ENCODE peak calls at places on chromosomes 11 and 22, in four cellular contexts. Q is astrocyte, D is fibroblast of pulmonary artery, P is heart left ventricle. B is an unnamed sample.
A peak's percentile ranks its signal among the peaks of the same experiment; 100 is the strongest.

GRCh38 chr11:119749006-119749565 is 20.1 kb upstream of the NECTIN1 start:
- DNase-seq in Q (no peak), P (no peak), D (no peak), B (no peak)

GRCh38 chr22:20107951-20108756 is 7.8 kb upstream of the RANBP1 start:
- DNase-seq in Q (no peak), P (peak; percentile 13), D (no peak), B (no peak)

GRCh38 chr11:332651-333480 is 12.2 kb upstream of the IFITM3 start:
- DNase-seq in D (no peak), P (no peak), Q (no peak), B (no peak)

GRCh38 chr11:88390254-88390653 is 52.7 kb upstream of the CTSC start:
- DNase-seq in P (no peak), Q (no peak), D (no peak), B (no peak)

GRCh38 chr11:110430267-110431211 is 791 bp downstream of the FDX1 start:
- DNase-seq in D (peak; percentile 50), Q (peak; percentile 27), P (peak; percentile 25), B (peak; percentile 63)

GRCh38 chr11:68584991-68585524 is 99.3 kb upstream of the GAL start:
- DNase-seq in Q (peak; percentile 36), D (no peak), P (no peak), B (no peak)

GRCh38 chr22:19942071-19942885 is 660 bp upstream of the TXNRD2 start:
- DNase-seq in Q (peak; percentile 69), D (peak; percentile 78), P (peak; percentile 40), B (peak; percentile 83)

GRCh38 chr11:63552921-63553320 is 10.3 kb downstream of the PLAAT2 start:
- DNase-seq in Q (no peak), P (no peak), D (no peak), B (no peak)

GRCh38 chr11:84526250-84526649 is 1100.9 kb downstream of the DLG2 start:
- DNase-seq in P (no peak), Q (no peak), D (peak; percentile 2), B (no peak)

GRCh38 chr11:123061403-123062157 is at the start of gene HSPA8:
- DNase-seq in Q (peak; percentile 56), P (peak; percentile 80), D (peak; percentile 71), B (peak; percentile 81)

GRCh38 chr22:47372111-47372581 is 609.7 kb downstream of the TBC1D22A start:
- DNase-seq in P (no peak), Q (no peak), D (no peak), B (no peak)

GRCh38 chr11:120667281-120667680 is 155.7 kb downstream of the GRIK4 start:
- DNase-seq in Q (peak; percentile 42), P (peak; percentile 58), D (peak; percentile 16), B (no peak)

GRCh38 chr11:12272821-12273617 is 104.4 kb upstream of the PARVA start:
- DNase-seq in D (peak; percentile 36), P (no peak), Q (peak; percentile 74), B (peak; percentile 19)

GRCh38 chr11:63622318-63622717 is 8.1 kb upstream of the PLAAT3 start:
- DNase-seq in D (no peak), P (no peak), Q (no peak), B (no peak)

GRCh38 chr11:36532908-36533601 is 23.0 kb upstream of the TRAF6 start:
- DNase-seq in D (no peak), P (no peak), Q (no peak), B (no peak)

GRCh38 chr22:47377926-47378560 is 615.6 kb downstream of the TBC1D22A start:
- DNase-seq in D (no peak), P (no peak), Q (no peak), B (no peak)

GRCh38 chr11:46160100-46160499 is 38.8 kb upstream of the PHF21A start:
- DNase-seq in D (no peak), Q (no peak), P (no peak), B (no peak)

GRCh38 chr11:1073851-1074243 is 827 bp upstream of the MUC2 start:
- DNase-seq in P (peak; percentile 17), D (no peak), Q (no peak), B (no peak)

GRCh38 chr11:112903310-112903709 is 57.9 kb upstream of the NCAM1 start:
- DNase-seq in D (no peak), Q (no peak), P (no peak), B (no peak)

GRCh38 chr11:75338516-75339218 is 12.8 kb downstream of the ARRB1 start:
- DNase-seq in Q (peak; percentile 47), P (peak; percentile 57), D (no peak), B (no peak)

GRCh38 chr22:35021166-35021565 is 44.8 kb upstream of the ISX start:
- DNase-seq in Q (no peak), P (no peak), D (no peak), B (no peak)

GRCh38 chr11:74341926-74342325 is 30.5 kb upstream of the P4HA3 start:
- DNase-seq in P (no peak), Q (no peak), D (no peak), B (no peak)

GRCh38 chr11:117551761-117552343 is 224.2 kb downstream of the CEP164 start:
- DNase-seq in Q (no peak), D (no peak), P (no peak), B (no peak)

GRCh38 chr11:24005202-24005876 is 491.5 kb upstream of the LUZP2 start:
- DNase-seq in Q (no peak), P (no peak), D (no peak), B (no peak)

GRCh38 chr11:65579291-65579690 is 3.4 kb downstream of the EHBP1L1 start:
- DNase-seq in Q (no peak), P (no peak), D (no peak), B (peak; percentile 42)
- H3K4me3 ChIP-seq in Q (no peak overlapping the region), P (no peak overlapping the region), D (no peak overlapping the region), B (no peak overlapping the region)

DNA sequence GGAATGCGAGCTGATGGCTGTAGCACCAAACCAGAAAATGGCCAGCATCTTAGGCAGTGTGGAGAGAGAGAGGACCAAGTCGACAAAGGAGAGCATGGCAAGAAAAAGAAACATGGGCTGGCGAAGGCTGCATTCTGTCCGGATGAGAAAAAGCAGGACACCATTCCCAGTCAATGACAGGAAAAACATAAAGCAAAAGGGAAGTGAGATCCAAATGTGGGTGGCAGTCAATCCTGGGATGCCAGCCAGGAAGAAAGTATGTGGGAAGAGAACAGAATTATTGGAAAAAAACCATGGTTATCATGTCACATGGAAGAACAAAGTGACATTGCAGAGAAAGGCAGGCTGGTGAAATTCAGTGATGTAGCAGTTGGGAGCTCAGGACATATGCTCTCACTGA is 36.9 kb upstream of the OR56A1 start:
- DNase-seq in D (no peak), Q (no peak), P (no peak), B (no peak)
- H3K4me3 ChIP-seq in D (no peak overlapping the region), Q (no peak overlapping the region), P (no peak overlapping the region), B (no peak overlapping the region)

GRCh38 chr22:38089474-38089851 is 5.5 kb upstream of the SLC16A8 start:
- DNase-seq in Q (no peak), P (no peak), D (no peak), B (no peak)
- H3K4me3 ChIP-seq in Q (no peak overlapping the region), P (no peak overlapping the region), D (no peak overlapping the region), B (no peak overlapping the region)

GRCh38 chr22:39457546-39458442 is 982 bp downstream of the MGAT3 start:
- DNase-seq in D (no peak), P (no peak), Q (no peak), B (peak; percentile 27)
- H3K4me3 ChIP-seq in D (peak overlapping the region; percentile 37), P (peak overlapping the region; percentile 47), Q (no peak overlapping the region), B (peak overlapping the region; percentile 76)

GRCh38 chr11:2316169-2316962 is 14.6 kb downstream of the TSPAN32 start:
- DNase-seq in D (no peak), Q (no peak), P (peak; percentile 43), B (no peak)

GRCh38 chr11:2314136-2314524 is 12.3 kb downstream of the TSPAN32 start:
- DNase-seq in D (no peak), P (peak; percentile 27), Q (no peak), B (no peak)

GRCh38 chr11:2315395-2316168 is 13.8 kb downstream of the TSPAN32 start:
- DNase-seq in D (no peak), Q (no peak), P (peak; percentile 36), B (no peak)

GRCh38 chr11:2313051-2313951 is 11.5 kb downstream of the TSPAN32 start:
- DNase-seq in P (peak; percentile 56), Q (no peak), D (no peak), B (no peak)

GRCh38 chr11:2314525-2315394 is 12.9 kb downstream of the TSPAN32 start:
- DNase-seq in P (peak; percentile 97), Q (peak; percentile 66), D (peak; percentile 96), B (peak; percentile 63)
- H3K4me3 ChIP-seq in P (no peak overlapping the region), Q (no peak overlapping the region), D (no peak overlapping the region), B (no peak overlapping the region)

DNA sequence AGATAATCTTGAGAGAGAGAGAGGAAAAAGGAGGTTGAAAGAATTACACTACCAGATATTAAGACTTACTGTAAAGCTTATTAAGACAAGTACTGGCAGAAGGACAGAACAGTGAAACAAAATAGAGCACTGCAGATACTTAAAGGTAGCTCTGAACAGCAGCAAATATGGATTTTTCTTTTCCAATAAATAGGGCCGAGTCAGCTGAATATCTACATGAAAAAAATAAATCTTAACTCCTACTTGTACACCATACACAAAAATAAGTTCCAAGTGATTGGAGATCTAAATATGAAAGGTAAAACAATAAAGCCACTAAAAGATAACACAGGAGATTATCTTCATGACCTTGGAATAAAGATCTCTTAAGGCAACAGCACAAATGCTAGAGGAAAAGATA is 12.4 kb downstream of the THAP12 start:
- DNase-seq in P (no peak), Q (no peak), D (no peak), B (no peak)
- H3K4me3 ChIP-seq in P (no peak overlapping the region), Q (no peak overlapping the region), D (no peak overlapping the region), B (no peak overlapping the region)

GRCh38 chr11:126653040-126653439 is 297.6 kb downstream of the ST3GAL4 start:
- DNase-seq in D (no peak), Q (no peak), P (no peak), B (no peak)

GRCh38 chr11:126658306-126659056 is 303.0 kb downstream of the ST3GAL4 start:
- DNase-seq in Q (no peak), P (no peak), D (no peak), B (no peak)

GRCh38 chr11:126661051-126661450 is 305.6 kb downstream of the ST3GAL4 start:
- DNase-seq in P (no peak), D (no peak), Q (no peak), B (no peak)

GRCh38 chr11:126654886-126655806 is 299.7 kb downstream of the ST3GAL4 start:
- DNase-seq in D (no peak), P (no peak), Q (no peak), B (no peak)

DNA sequence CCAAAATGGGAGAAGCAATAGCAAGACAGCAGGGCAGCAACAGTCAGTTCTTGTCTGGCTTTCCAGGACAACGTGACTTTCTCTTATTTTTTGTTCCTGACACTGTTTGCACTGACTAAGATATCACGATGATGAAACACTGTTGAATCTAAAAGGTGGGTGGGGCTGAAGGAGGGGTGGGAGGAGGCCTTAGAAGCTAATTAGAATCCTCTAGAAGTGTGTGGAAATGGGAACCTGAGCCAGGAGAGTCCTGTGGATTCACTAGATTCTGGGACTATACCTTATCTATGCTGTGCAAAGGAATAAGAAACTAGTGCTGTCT is 300.3 kb downstream of the ST3GAL4 start:
- DNase-seq in Q (no peak), D (no peak), P (no peak), B (peak; percentile 39)
- H3K4me3 ChIP-seq in Q (no peak overlapping the region), D (no peak overlapping the region), P (no peak overlapping the region), B (peak overlapping the region; percentile 54)